ENCODE peak calls at places on chromosomes 1 and 21, in five cellular contexts. S is A673, N is transverse colon, C is IMR-90, W is ovary. M is an unnamed sample.

GRCh38 chr1:86912501-86912900 is 1.4 kb downstream of the SELENOF start:
- DNase-seq in S (no peak), N (no peak), C (peak; percentile 12), W (no peak), M (no peak)

GRCh38 chr21:17585875-17586450 is 26.7 kb downstream of the BTG3 start:
- DNase-seq in S (peak; percentile 65), N (no peak), C (peak; percentile 62), W (no peak), M (no peak)

GRCh38 chr1:38578444-38578951 is 281.1 kb downstream of the RRAGC start:
- DNase-seq in S (peak; percentile 26), N (no peak), C (no peak), W (no peak), M (no peak)

GRCh38 chr1:77126309-77126708 is 92.9 kb downstream of the PIGK start:
- DNase-seq in S (peak; percentile 68), N (no peak), C (peak; percentile 80), W (peak; percentile 15), M (no peak)

GRCh38 chr1:232127190-232127589 is 500.6 kb downstream of the DISC1 start:
- DNase-seq in S (peak; percentile 68), N (no peak), C (peak; percentile 90), W (no peak), M (no peak)

GRCh38 chr1:190376067-190376466 is 101.6 kb downstream of the BRINP3 start:
- DNase-seq in S (no peak), N (no peak), C (no peak), W (no peak), M (no peak)

GRCh38 chr1:113946112-113946511 is 17.0 kb downstream of the HIPK1 start:
- DNase-seq in S (no peak), N (no peak), C (no peak), W (no peak), M (no peak)

GRCh38 chr21:41366522-41367151 is 4.8 kb downstream of the MX2 start:
- DNase-seq in S (no peak), N (peak; percentile 74), C (peak; percentile 73), W (no peak), M (no peak)

GRCh38 chr1:170593173-170593572 is 61.2 kb downstream of the GORAB start:
- DNase-seq in S (no peak), N (no peak), C (no peak), W (no peak), M (no peak)

GRCh38 chr1:18950415-18951026 is 6.0 kb downstream of the IFFO2 start:
- DNase-seq in S (peak; percentile 52), N (no peak), C (no peak), W (no peak), M (peak; percentile 65)

GRCh38 chr1:63004868-63005267 is 220.9 kb downstream of the ATG4C start:
- DNase-seq in S (peak; percentile 30), N (no peak), C (no peak), W (no peak), M (no peak)

GRCh38 chr1:11772458-11772857 is 10.5 kb downstream of the C1orf167 start:
- DNase-seq in S (no peak), N (no peak), C (no peak), W (no peak), M (no peak)

GRCh38 chr1:54324750-54325704 is 81.2 kb downstream of the SSBP3 start:
- DNase-seq in S (no peak), N (no peak), C (peak; percentile 24), W (peak; percentile 67), M (no peak)

GRCh38 chr1:94327001-94327685 is 89.8 kb upstream of the ARHGAP29 start:
- DNase-seq in S (peak; percentile 85), N (no peak), C (peak; percentile 41), W (no peak), M (peak; percentile 65)

GRCh38 chr21:15034126-15034848 is 30.5 kb downstream of the NRIP1 start:
- DNase-seq in S (peak; percentile 67), N (no peak), C (peak; percentile 72), W (no peak), M (no peak)

GRCh38 chr1:178341218-178341956 is 155.4 kb downstream of the CLEC20A start:
- DNase-seq in S (peak; percentile 77), N (peak; percentile 82), C (peak; percentile 80), W (peak; percentile 38), M (peak; percentile 21)

GRCh38 chr1:37914719-37915483 is 32.0 kb downstream of the INPP5B start:
- DNase-seq in S (no peak), N (no peak), C (no peak), W (no peak), M (no peak)

GRCh38 chr1:154608522-154609294 is 722 bp upstream of the ADAR start:
- DNase-seq in S (peak; percentile 86), N (peak; percentile 43), C (peak; percentile 64), W (peak; percentile 69), M (peak; percentile 66)

GRCh38 chr1:2446861-2447260 is 29.2 kb upstream of the PLCH2 start:
- DNase-seq in S (no peak), N (no peak), C (no peak), W (no peak), M (no peak)

GRCh38 chr21:25170681-25171080 is 436.6 kb downstream of the MRPL39 start:
- DNase-seq in S (no peak), N (no peak), C (no peak), W (no peak), M (no peak)

GRCh38 chr1:9449106-9449627 is 90.1 kb upstream of the SLC25A33 start:
- DNase-seq in S (peak; percentile 21), N (no peak), C (peak; percentile 47), W (no peak), M (peak; percentile 39)
- TF ChIP-seq CTCF in S (no peak), N (no peak), C (no peak), W (no peak), M (no peak)

GRCh38 chr1:206737729-206738222 is 32.8 kb upstream of the IL19 start:
- DNase-seq in S (no peak), N (no peak), C (no peak), W (no peak), M (no peak)
- H3K4me1 ChIP-seq in S (no peaks in the 10 kb centered on the region), N (peaks cover 26% of the 10 kb centered on the region), C (peaks cover 13% of the 10 kb centered on the region), W (no peaks in the 10 kb centered on the region), M (peaks cover 11% of the 10 kb centered on the region)

GRCh38 chr1:214187152-214187900 is 93.6 kb upstream of the SMYD2 start:
- DNase-seq in S (peak; percentile 11), N (no peak), C (no peak), W (no peak), M (no peak)
- H3K27me3 ChIP-seq in S (peaks cover 90% of the 10 kb centered on the region), N (peaks cover 64% of the 10 kb centered on the region), C (peaks cover 43% of the 10 kb centered on the region), W (no peaks in the 10 kb centered on the region), M (no peaks in the 10 kb centered on the region)

GRCh38 chr1:208434008-208434407 is 189.8 kb upstream of the PLXNA2 start:
- DNase-seq in S (no peak), N (no peak), C (no peak), W (no peak), M (no peak)
- TF ChIP-seq CTCF in S (no peak), N (no peak), C (no peak), W (no peak), M (no peak)

DNA sequence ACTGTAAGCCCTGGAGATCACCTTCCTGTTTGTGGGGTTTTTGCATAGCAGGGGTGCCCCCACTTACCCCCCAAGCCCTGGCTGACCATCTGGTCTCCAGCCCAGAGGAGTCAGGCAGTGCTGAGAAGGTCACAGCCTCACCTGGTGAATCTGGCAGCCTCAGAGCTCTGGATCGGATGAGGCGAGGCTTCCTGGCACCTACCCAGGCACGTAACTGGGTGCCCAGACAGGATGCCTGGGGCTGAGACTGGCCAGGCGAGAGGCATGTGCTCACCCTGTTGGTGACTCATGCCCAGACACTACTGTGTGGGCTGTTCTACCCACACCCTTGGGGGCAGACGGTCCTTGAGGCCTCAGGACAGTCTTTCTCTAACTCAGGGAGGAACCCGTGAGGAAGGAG is 15.2 kb upstream of the PADI3 start:
- DNase-seq in S (peak; percentile 67), N (peak; percentile 88), C (peak; percentile 94), W (peak; percentile 25), M (peak; percentile 89)
- H3K4me1 ChIP-seq in S (peaks cover 52% of the 10 kb centered on the region), N (peaks cover 43% of the 10 kb centered on the region), C (peaks cover 13% of the 10 kb centered on the region), W (no peaks in the 10 kb centered on the region), M (peaks cover 3% of the 10 kb centered on the region)

GRCh38 chr1:8551057-8551456 is 233.1 kb downstream of the SLC45A1 start:
- DNase-seq in S (no peak), N (no peak), C (no peak), W (no peak), M (no peak)
- H3K27me3 ChIP-seq in S (no peaks in the 10 kb centered on the region), N (no peaks in the 10 kb centered on the region), C (no peaks in the 10 kb centered on the region), W (no peaks in the 10 kb centered on the region), M (no peaks in the 10 kb centered on the region)

GRCh38 chr1:109307363-109308021 is 681 bp upstream of the MYBPHL start:
- DNase-seq in S (peak; percentile 30), N (no peak), C (no peak), W (no peak), M (no peak)
- TF ChIP-seq CTCF in S (no peak), N (no peak), C (no peak), W (no peak), M (no peak)

GRCh38 chr1:65193129-65193528 is 45.1 kb downstream of the AK4 start:
- DNase-seq in S (no peak), N (no peak), C (no peak), W (no peak), M (no peak)

GRCh38 chr1:65195495-65196417 is 47.8 kb downstream of the AK4 start:
- DNase-seq in S (no peak), N (no peak), C (peak; percentile 89), W (no peak), M (no peak)

GRCh38 chr1:65200411-65200810 is 52.4 kb downstream of the AK4 start:
- DNase-seq in S (no peak), N (no peak), C (no peak), W (no peak), M (no peak)

GRCh38 chr1:65198095-65198494 is 50.1 kb downstream of the AK4 start:
- DNase-seq in S (no peak), N (no peak), C (no peak), W (no peak), M (no peak)

DNA sequence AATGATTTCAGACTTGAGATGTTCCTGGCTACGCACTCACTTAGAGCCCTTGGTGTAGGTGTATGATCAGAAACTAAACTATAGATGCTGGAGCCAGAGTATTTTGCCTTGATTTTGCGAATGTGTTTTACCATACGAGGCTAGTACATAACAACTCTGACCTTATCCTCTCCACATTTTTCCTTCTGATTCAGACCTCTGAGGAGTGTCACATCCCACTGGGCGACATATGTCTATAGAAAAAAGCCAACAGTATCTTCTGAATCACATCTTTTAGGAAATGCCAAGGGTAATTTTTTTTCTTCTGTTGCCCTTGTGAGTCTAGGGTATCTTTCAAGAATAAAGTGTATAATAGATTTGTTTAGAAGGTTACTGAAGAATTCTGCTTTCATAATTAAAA is 49.6 kb downstream of the AK4 start:
- DNase-seq in S (no peak), N (no peak), C (no peak), W (no peak), M (no peak)
- H3K4me1 ChIP-seq in S (no peaks in the 10 kb centered on the region), N (no peaks in the 10 kb centered on the region), C (peaks cover 12% of the 10 kb centered on the region), W (no peaks in the 10 kb centered on the region), M (no peaks in the 10 kb centered on the region)

GRCh38 chr1:5562331-5562730 is 429.9 kb downstream of the NPHP4 start:
- DNase-seq in S (no peak), N (no peak), C (no peak), W (no peak), M (no peak)
- H3K27me3 ChIP-seq in S (peaks cover 6% of the 10 kb centered on the region), N (no peaks in the 10 kb centered on the region), C (no peaks in the 10 kb centered on the region), W (no peaks in the 10 kb centered on the region), M (no peaks in the 10 kb centered on the region)

M was measured in psoas muscle.